ENCODE peak calls at places on chromosome 16, in four cellular contexts. U is fibroblast of mammary gland, S is tibial artery, P is tibial nerve. Y is an unnamed sample.

GRCh38 chr16:50547944-50548658 is at the start of gene NKD1:
- DNase-seq in U (peak), S (peak), P (peak), Y (peak)

GRCh38 chr16:49970818-49971431 is 54.1 kb upstream of the CNEP1R1 start:
- DNase-seq in U (no peak), S (no peak), P (no peak), Y (no peak)

GRCh38 chr16:66359012-66359411 is 7.5 kb upstream of the CDH5 start:
- DNase-seq in U (peak), S (no peak), P (no peak), Y (peak)

GRCh38 chr16:83992624-83993023 is 24.6 kb downstream of the NECAB2 start:
- DNase-seq in U (peak), S (no peak), P (no peak), Y (peak)

GRCh38 chr16:50547340-50547865 is 793 bp upstream of the NKD1 start:
- DNase-seq in U (no peak), S (peak), P (no peak), Y (peak)

GRCh38 chr16:52976539-52977167 is 76.0 kb downstream of the CHD9NB start:
- DNase-seq in U (peak), S (no peak), P (no peak), Y (peak)

GRCh38 chr16:51880776-51881175 is 666.2 kb downstream of the TOX3 start:
- DNase-seq in U (peak), S (no peak), P (no peak), Y (peak)

GRCh38 chr16:79093554-79093967 is 507.0 kb downstream of the MAF start:
- DNase-seq in U (no peak), S (no peak), P (no peak), Y (no peak)

GRCh38 chr16:81473561-81473960 is 29.0 kb downstream of the CMIP start:
- DNase-seq in U (peak), S (no peak), P (no peak), Y (peak)

GRCh38 chr16:27483624-27484023 is 66.1 kb downstream of the GTF3C1 start:
- DNase-seq in U (no peak), S (no peak), P (no peak), Y (no peak)

GRCh38 chr16:71854369-71854948 is 8.7 kb downstream of the ATXN1L start:
- DNase-seq in U (no peak), S (no peak), P (no peak), Y (no peak)

GRCh38 chr16:53341787-53342186 is 92.5 kb upstream of the RBL2 start:
- DNase-seq in U (no peak), S (no peak), P (no peak), Y (no peak)

GRCh38 chr16:12406158-12406557 is 397.5 kb downstream of the CPPED1 start:
- DNase-seq in U (no peak), S (no peak), P (no peak), Y (no peak)

GRCh38 chr16:72394526-72394925 is 222.6 kb upstream of the PMFBP1 start:
- DNase-seq in U (no peak), S (no peak), P (no peak), Y (no peak)

GRCh38 chr16:72576189-72576588 is 404.2 kb upstream of the PMFBP1 start:
- DNase-seq in U (no peak), S (no peak), P (no peak), Y (no peak)

GRCh38 chr16:79607587-79607986 is 7.0 kb upstream of the MAF start:
- DNase-seq in U (peak), S (no peak), P (no peak), Y (peak)

GRCh38 chr16:21001262-21001661 is 100.7 kb downstream of the LYRM1 start:
- DNase-seq in U (peak), S (no peak), P (no peak), Y (peak)

GRCh38 chr16:21033707-21034106 is 116.9 kb downstream of the DNAH3 start:
- DNase-seq in U (peak), S (no peak), P (no peak), Y (no peak)

GRCh38 chr16:35690413-35690812 is 2231.0 kb downstream of the TP53TG3F start:
- DNase-seq in U (no peak), S (peak), P (no peak), Y (no peak)

GRCh38 chr16:72722552-72722951 is 325.4 kb downstream of the ZFHX3 start:
- DNase-seq in U (no peak), S (no peak), P (no peak), Y (no peak)

GRCh38 chr16:48647794-48648193 is 37.8 kb upstream of the N4BP1 start:
- DNase-seq in U (no peak), S (no peak), P (no peak), Y (no peak)

GRCh38 chr16:48556913-48557351 is 53.0 kb downstream of the N4BP1 start:
- DNase-seq in U (peak), S (no peak), P (no peak), Y (peak)

GRCh38 chr16:27698266-27698665 is 148.3 kb downstream of the KATNIP start:
- DNase-seq in U (no peak), S (peak), P (no peak), Y (peak)

GRCh38 chr16:63672493-63672892 is 1449.4 kb downstream of the CDH11 start:
- DNase-seq in U (no peak), S (no peak), P (no peak), Y (no peak)

GRCh38 chr16:10598157-10598556 is 17.8 kb upstream of the EMP2 start:
- DNase-seq in U (no peak), S (no peak), P (no peak), Y (no peak)

GRCh38 chr16:84367297-84367680 is 1.0 kb upstream of the ATP2C2 start:
- DNase-seq in U (no peak), S (no peak), P (no peak), Y (no peak)

GRCh38 chr16:88303890-88304819 is 78.6 kb upstream of the ZNF469 start:
- DNase-seq in U (peak), S (no peak), P (no peak), Y (peak)

GRCh38 chr16:87713469-87714229 is 52.1 kb downstream of the KLHDC4 start:
- DNase-seq in U (no peak), S (no peak), P (no peak), Y (no peak)

GRCh38 chr16:80739523-80739922 is 64.9 kb downstream of the CDYL2 start:
- DNase-seq in U (no peak), S (no peak), P (no peak), Y (no peak)

GRCh38 chr16:70736454-70737376 is 50.9 kb upstream of the MTSS2 start:
- DNase-seq in U (peak), S (no peak), P (no peak), Y (peak)

GRCh38 chr16:75093598-75094540 is 22.7 kb downstream of the LDHD start:
- DNase-seq in U (no peak), S (no peak), P (no peak), Y (no peak)

GRCh38 chr16:3997231-3997841 is 116.8 kb upstream of the CREBBP start:
- DNase-seq in U (no peak), S (no peak), P (no peak), Y (no peak)

GRCh38 chr16:3988824-3989223 is 108.3 kb upstream of the CREBBP start:
- DNase-seq in U (no peak), S (no peak), P (no peak), Y (no peak)

GRCh38 chr16:3987231-3987630 is 106.7 kb upstream of the CREBBP start:
- DNase-seq in U (no peak), S (no peak), P (no peak), Y (no peak)

GRCh38 chr16:3993052-3993785 is 112.7 kb upstream of the CREBBP start:
- DNase-seq in U (no peak), S (no peak), P (no peak), Y (no peak)

DNA sequence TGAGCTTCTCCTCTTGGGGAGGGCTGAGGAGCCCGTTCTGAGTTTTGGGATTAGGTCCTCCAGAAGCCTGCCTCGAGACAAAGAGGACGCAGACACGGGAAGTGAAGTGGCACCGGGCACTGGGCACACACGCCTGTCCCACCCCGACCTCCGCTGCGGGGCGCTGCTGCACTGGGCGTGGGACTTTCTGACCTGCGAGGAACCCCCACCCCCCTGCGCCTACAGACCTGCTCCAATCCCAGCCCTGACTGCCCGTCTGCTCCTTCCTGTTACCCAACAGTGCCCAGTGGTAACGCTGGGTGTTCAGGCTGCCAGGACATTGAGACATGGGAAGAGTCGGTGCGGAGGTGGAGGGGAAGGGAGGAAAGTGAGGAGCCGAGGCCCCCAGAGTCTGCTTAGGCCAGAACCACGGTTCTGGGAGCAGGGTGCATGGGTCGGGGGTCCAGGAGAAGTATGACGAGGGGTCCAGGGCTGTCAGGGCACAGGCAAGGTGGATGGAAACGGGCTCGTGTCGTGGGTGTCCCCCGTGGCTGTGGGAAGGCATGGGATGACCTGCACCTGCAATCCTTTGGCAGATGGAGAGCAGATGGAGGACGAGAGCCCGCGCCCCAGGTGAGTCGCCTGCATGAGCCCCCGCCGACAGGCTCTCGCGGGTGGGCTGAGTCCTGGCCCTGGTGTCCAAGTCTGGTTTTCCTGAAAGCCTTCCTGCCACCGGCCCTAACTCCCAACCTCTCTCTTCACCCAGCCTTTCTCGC is 112.0 kb upstream of the CREBBP start:
- DNase-seq in U (no peak), S (no peak), P (no peak), Y (no peak)
- H3K4me3 ChIP-seq in U (no peak), S (no peak), P (no peak), Y (no peak)

DNA sequence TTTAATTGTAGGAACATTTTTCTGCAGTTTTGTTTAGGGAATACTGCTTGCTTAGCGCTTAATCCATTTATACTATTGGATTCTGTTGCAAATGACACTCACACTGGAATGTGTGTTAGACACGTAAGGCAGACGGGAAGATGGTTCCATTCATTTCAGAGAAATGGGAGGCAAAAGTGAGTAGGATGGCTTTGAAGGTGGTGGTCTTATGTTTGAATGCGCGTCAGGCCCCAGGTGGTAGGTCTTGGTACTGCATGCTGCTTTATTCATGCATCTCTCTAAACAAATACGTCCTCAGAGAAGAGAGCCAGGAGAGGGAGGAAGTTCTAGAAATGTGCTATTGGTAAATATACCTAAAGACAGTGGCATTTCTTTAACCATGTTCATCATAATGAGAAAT is 997.6 kb upstream of the RBFOX1 start:
- DNase-seq in U (peak), S (no peak), P (no peak), Y (peak)
- TF ChIP-seq CTCF in U (peak), S (no peak), P (no peak), Y (peak)

DNA sequence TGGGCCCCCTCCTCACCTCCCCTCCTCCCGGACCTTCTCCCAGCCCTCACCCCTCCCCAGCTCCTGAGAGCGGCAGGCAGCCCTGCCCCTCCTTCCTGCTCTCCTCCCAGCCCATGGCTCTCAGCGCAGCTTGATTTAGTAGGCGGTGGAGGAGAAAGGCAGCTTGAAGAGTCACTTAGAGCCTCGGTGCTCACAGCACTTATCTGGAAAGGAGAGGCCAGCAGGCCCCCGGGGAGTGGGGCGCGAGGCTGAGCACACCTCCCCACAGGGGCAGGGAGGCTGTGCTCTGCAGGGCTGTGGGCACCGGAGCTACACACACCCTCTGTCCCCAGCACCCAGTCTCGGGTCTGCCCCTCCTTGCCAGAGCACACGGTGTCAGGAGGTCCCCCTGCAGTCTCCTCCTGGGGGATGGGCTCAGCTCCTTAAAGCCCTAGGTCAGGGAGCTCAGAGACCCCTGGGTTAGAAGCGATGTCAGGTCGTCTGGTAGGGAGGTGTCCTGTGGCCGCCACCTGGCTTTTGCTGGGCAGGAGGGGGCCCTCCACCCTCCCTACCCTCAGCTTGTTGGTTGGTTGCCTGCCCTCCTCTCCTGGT is 151.2 kb upstream of the GSE1 start:
- DNase-seq in U (peak), S (no peak), P (no peak), Y (peak)
- H3K4me3 ChIP-seq in U (no peak), S (peak), P (peak), Y (peak)

GRCh38 chr16:85551319-85551978 is 61.7 kb upstream of the GSE1 start:
- DNase-seq in U (no peak), S (no peak), P (no peak), Y (no peak)

GRCh38 chr16:85554791-85555548 is 58.2 kb upstream of the GSE1 start:
- DNase-seq in U (peak), S (peak), P (no peak), Y (peak)

GRCh38 chr16:85554114-85554790 is 58.9 kb upstream of the GSE1 start:
- DNase-seq in U (peak), S (peak), P (peak), Y (peak)

GRCh38 chr16:85552980-85553435 is 60.1 kb upstream of the GSE1 start:
- DNase-seq in U (no peak), S (no peak), P (no peak), Y (no peak)

GRCh38 chr16:85553436-85554113 is 59.5 kb upstream of the GSE1 start:
- DNase-seq in U (peak), S (peak), P (peak), Y (peak)
- TF ChIP-seq CTCF in U (no peak), S (no peak), P (peak), Y (no peak)

GRCh38 chr16:46632778-46633733 is 11.9 kb upstream of the SHCBP1 start:
- DNase-seq in U (no peak), S (no peak), P (no peak), Y (no peak)

GRCh38 chr16:46627746-46628145 is 6.6 kb upstream of the SHCBP1 start:
- DNase-seq in U (no peak), S (no peak), P (no peak), Y (no peak)

GRCh38 chr16:46629331-46629843 is 8.2 kb upstream of the SHCBP1 start:
- DNase-seq in U (peak), S (no peak), P (no peak), Y (peak)
- H3K4me3 ChIP-seq in U (no peak), S (no peak), P (no peak), Y (no peak)

DNA sequence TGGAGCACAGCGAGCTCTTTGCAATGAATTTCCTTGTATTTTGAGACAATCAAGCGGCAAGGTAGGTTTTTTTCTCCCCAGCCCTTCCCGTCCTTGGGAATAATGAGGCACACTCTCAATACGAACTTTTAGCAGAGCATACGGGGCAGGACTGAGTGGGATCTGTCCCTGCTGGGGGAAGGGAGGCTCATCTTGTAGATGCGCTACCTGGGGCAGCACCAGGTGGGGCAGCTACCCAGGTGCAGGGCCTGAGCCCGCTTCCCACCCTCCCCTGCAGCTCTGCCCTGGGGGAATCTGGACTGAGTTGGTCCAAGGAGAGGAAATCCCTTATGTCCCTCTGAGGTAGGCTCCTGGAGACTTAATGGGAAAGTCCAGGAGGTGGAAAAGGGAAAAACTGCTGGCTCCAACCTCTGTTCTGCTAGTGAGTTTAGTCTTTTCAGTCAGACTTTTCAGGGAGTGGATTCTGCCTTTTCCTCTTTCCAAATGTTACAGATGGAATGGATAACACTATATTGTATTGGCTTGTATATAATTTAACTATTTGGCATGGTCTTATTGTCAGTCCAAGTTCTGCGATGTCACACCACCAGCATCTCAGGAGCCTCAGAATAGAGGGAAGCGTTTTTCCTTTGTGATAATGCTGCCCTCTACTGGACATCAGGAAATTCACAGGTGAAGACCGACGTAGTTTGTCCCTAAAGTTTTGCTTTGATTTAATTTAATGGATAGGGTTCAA is 9.6 kb upstream of the CES1 start:
- DNase-seq in U (peak), S (no peak), P (no peak), Y (peak)
- TF ChIP-seq CTCF in U (peak), S (peak), P (peak), Y (peak)

DNA sequence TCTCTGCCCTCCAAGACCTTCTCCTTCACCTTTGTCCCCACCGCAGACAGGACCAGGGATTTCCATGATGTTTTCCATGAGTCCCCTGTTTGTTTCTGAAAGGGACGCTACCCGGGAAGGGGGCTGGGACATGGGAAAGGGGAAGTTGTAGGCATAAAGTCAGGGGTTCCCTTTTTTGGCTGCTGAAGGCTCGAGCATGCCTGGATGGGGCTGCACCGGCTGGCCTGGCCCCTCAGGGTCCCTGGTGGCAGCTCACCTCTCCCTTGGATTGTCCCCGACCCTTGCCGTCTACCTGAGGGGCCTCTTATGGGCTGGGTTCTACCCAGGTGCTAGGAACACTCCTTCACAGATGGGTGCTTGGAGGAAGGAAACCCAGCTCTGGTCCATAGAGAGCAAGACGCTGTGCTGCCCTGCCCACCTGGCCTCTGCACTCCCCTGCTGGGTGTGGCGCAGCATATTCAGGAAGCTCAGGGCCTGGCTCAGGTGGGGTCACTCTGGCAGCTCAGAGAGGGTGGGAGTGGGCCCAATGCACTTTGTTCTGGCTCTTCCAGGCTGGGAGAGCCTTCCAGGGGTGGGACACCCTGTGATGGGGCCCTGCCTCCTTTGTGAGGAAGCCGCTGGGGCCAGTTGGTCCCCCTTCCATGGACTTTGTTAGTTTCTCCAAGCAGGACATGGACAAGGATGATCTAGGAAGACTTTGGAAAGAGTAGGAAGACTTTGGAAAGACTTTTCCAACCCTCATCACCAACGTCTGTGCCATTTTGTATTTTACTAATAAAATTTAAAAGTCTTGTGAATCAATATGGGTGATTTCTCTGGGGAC is 12.2 kb downstream of the CX3CL1 start:
- DNase-seq in U (no peak), S (no peak), P (no peak), Y (no peak)
- H3K4me3 ChIP-seq in U (no peak), S (no peak), P (no peak), Y (no peak)